ENCODE peak calls at places on chromosomes 11 and 22, in eight cellular contexts. One of them, this sample, is unnamed.
A peak's percentile ranks its signal among the peaks of the same experiment; 100 is the strongest.

GRCh38 chr22:50274311-50274710 is 4.1 kb upstream of the MAPK11 start:
- DNase-seq in NK-92 treated with Interleukin-12 subunit alpha and Interleukin-12 subunit beta, amount 100 ng/mL, for 24 hours: no peak
- DNase-seq in ecto neural progenitor cell: no peak
- DNase-seq in GM12878: no peak
- DNase-seq in MV-4-11: peak; percentile 72
- DNase-seq in nucleus accumbens: peak; percentile 40
- DNase-seq in activated naive CD4-positive, alpha-beta T cell treated with Interleukin-2 at 50 U/mL for 16 hours: peak; percentile 44
- DNase-seq in neural crest cell: no peak
- DNase-seq in this sample: peak; percentile 64

GRCh38 chr11:118437046-118437735 is 899 bp downstream of the KMT2A start:
- DNase-seq in NK-92 treated with Interleukin-12 subunit alpha and Interleukin-12 subunit beta, amount 100 ng/mL, for 24 hours: peak; percentile 51
- DNase-seq in ecto neural progenitor cell: peak; percentile 77
- DNase-seq in GM12878: no peak
- DNase-seq in MV-4-11: no peak
- DNase-seq in nucleus accumbens: peak; percentile 9
- DNase-seq in activated naive CD4-positive, alpha-beta T cell treated with Interleukin-2 at 50 U/mL for 16 hours: peak; percentile 51
- DNase-seq in neural crest cell: peak; percentile 28
- DNase-seq in this sample: peak; percentile 54

GRCh38 chr22:39880722-39881121 is 12.8 kb downstream of the ENTHD1 start:
- DNase-seq in NK-92 treated with Interleukin-12 subunit alpha and Interleukin-12 subunit beta, amount 100 ng/mL, for 24 hours: no peak
- DNase-seq in ecto neural progenitor cell: no peak
- DNase-seq in GM12878: no peak
- DNase-seq in MV-4-11: no peak
- DNase-seq in nucleus accumbens: no peak
- DNase-seq in activated naive CD4-positive, alpha-beta T cell treated with Interleukin-2 at 50 U/mL for 16 hours: no peak
- DNase-seq in neural crest cell: no peak
- DNase-seq in this sample: no peak

GRCh38 chr11:22304337-22304961 is 33.7 kb upstream of the SLC17A6 start:
- DNase-seq in NK-92 treated with Interleukin-12 subunit alpha and Interleukin-12 subunit beta, amount 100 ng/mL, for 24 hours: no peak
- DNase-seq in ecto neural progenitor cell: no peak
- DNase-seq in GM12878: no peak
- DNase-seq in MV-4-11: peak; percentile 21
- DNase-seq in nucleus accumbens: no peak
- DNase-seq in activated naive CD4-positive, alpha-beta T cell treated with Interleukin-2 at 50 U/mL for 16 hours: no peak
- DNase-seq in neural crest cell: no peak
- DNase-seq in this sample: peak; percentile 42

GRCh38 chr11:28618426-28618825 is 510.2 kb downstream of the METTL15 start:
- DNase-seq in NK-92 treated with Interleukin-12 subunit alpha and Interleukin-12 subunit beta, amount 100 ng/mL, for 24 hours: no peak
- DNase-seq in ecto neural progenitor cell: no peak
- DNase-seq in GM12878: no peak
- DNase-seq in MV-4-11: no peak
- DNase-seq in nucleus accumbens: no peak
- DNase-seq in activated naive CD4-positive, alpha-beta T cell treated with Interleukin-2 at 50 U/mL for 16 hours: no peak
- DNase-seq in neural crest cell: no peak
- DNase-seq in this sample: no peak

GRCh38 chr11:43021466-43021865 is 290.3 kb upstream of the API5 start:
- DNase-seq in NK-92 treated with Interleukin-12 subunit alpha and Interleukin-12 subunit beta, amount 100 ng/mL, for 24 hours: no peak
- DNase-seq in ecto neural progenitor cell: no peak
- DNase-seq in GM12878: no peak
- DNase-seq in MV-4-11: peak; percentile 71
- DNase-seq in nucleus accumbens: no peak
- DNase-seq in activated naive CD4-positive, alpha-beta T cell treated with Interleukin-2 at 50 U/mL for 16 hours: no peak
- DNase-seq in neural crest cell: peak; percentile 18
- DNase-seq in this sample: peak; percentile 48

GRCh38 chr11:2436013-2436520 is 8.2 kb downstream of the TRPM5 start:
- DNase-seq in NK-92 treated with Interleukin-12 subunit alpha and Interleukin-12 subunit beta, amount 100 ng/mL, for 24 hours: no peak
- DNase-seq in ecto neural progenitor cell: no peak
- DNase-seq in GM12878: no peak
- DNase-seq in MV-4-11: no peak
- DNase-seq in nucleus accumbens: no peak
- DNase-seq in activated naive CD4-positive, alpha-beta T cell treated with Interleukin-2 at 50 U/mL for 16 hours: no peak
- DNase-seq in neural crest cell: no peak
- DNase-seq in this sample: no peak

GRCh38 chr11:68641880-68642279 is 42.5 kb upstream of the GAL start:
- DNase-seq in NK-92 treated with Interleukin-12 subunit alpha and Interleukin-12 subunit beta, amount 100 ng/mL, for 24 hours: no peak
- DNase-seq in ecto neural progenitor cell: no peak
- DNase-seq in GM12878: no peak
- DNase-seq in MV-4-11: no peak
- DNase-seq in nucleus accumbens: no peak
- DNase-seq in activated naive CD4-positive, alpha-beta T cell treated with Interleukin-2 at 50 U/mL for 16 hours: no peak
- DNase-seq in neural crest cell: no peak
- DNase-seq in this sample: no peak

GRCh38 chr11:34337016-34337415 is 20.8 kb downstream of the ABTB2 start:
- DNase-seq in NK-92 treated with Interleukin-12 subunit alpha and Interleukin-12 subunit beta, amount 100 ng/mL, for 24 hours: no peak
- DNase-seq in ecto neural progenitor cell: no peak
- DNase-seq in GM12878: no peak
- DNase-seq in MV-4-11: no peak
- DNase-seq in nucleus accumbens: no peak
- DNase-seq in activated naive CD4-positive, alpha-beta T cell treated with Interleukin-2 at 50 U/mL for 16 hours: no peak
- DNase-seq in neural crest cell: no peak
- DNase-seq in this sample: peak; percentile 35

GRCh38 chr11:34890812-34891211 is 25.4 kb downstream of the APIP start:
- DNase-seq in NK-92 treated with Interleukin-12 subunit alpha and Interleukin-12 subunit beta, amount 100 ng/mL, for 24 hours: no peak
- DNase-seq in ecto neural progenitor cell: no peak
- DNase-seq in GM12878: no peak
- DNase-seq in MV-4-11: peak; percentile 53
- DNase-seq in nucleus accumbens: no peak
- DNase-seq in activated naive CD4-positive, alpha-beta T cell treated with Interleukin-2 at 50 U/mL for 16 hours: no peak
- DNase-seq in neural crest cell: no peak
- DNase-seq in this sample: peak; percentile 35

GRCh38 chr11:47946682-47947575 is 33.4 kb upstream of the PTPRJ start:
- DNase-seq in NK-92 treated with Interleukin-12 subunit alpha and Interleukin-12 subunit beta, amount 100 ng/mL, for 24 hours: peak; percentile 26
- DNase-seq in ecto neural progenitor cell: no peak
- DNase-seq in GM12878: no peak
- DNase-seq in MV-4-11: peak; percentile 88
- DNase-seq in nucleus accumbens: peak; percentile 38
- DNase-seq in activated naive CD4-positive, alpha-beta T cell treated with Interleukin-2 at 50 U/mL for 16 hours: peak; percentile 36
- DNase-seq in neural crest cell: no peak
- DNase-seq in this sample: peak; percentile 94

This sample was measured in NB4.